ENCODE peak calls at places on chromosome 22, in four cellular contexts. Z is upper lobe of left lung, M is IMR-90, I is WTC11. K is an unnamed sample.
A peak's percentile ranks its signal among the peaks of the same experiment; 100 is the strongest.

GRCh38 chr22:49936973-49937757 is 18.7 kb downstream of the CRELD2 start:
- DNase-seq in Z (no peak), M (no peak), I (no peak), K (no peak)

GRCh38 chr22:24876700-24877099 is 69.8 kb downstream of the LHFPL7 start:
- DNase-seq in Z (no peak), M (no peak), I (no peak), K (no peak)

GRCh38 chr22:24961217-24961844 is 8.8 kb downstream of the KIAA1671 start:
- DNase-seq in Z (no peak), M (no peak), I (no peak), K (no peak)

GRCh38 chr22:37310815-37311595 is 28.7 kb downstream of the CYTH4 start:
- DNase-seq in Z (peak; percentile 76), M (no peak), I (no peak), K (no peak)

GRCh38 chr22:33213383-33214075 is 155.3 kb upstream of the SYN3 start:
- DNase-seq in Z (no peak), M (no peak), I (no peak), K (no peak)

GRCh38 chr22:47192651-47193437 is 430.4 kb downstream of the TBC1D22A start:
- DNase-seq in Z (peak; percentile 21), M (no peak), I (peak; percentile 47), K (no peak)

GRCh38 chr22:27336151-27337090 is 465.1 kb downstream of the MN1 start:
- DNase-seq in Z (no peak), M (no peak), I (no peak), K (no peak)

GRCh38 chr22:32080904-32081303 is 37.8 kb downstream of the SLC5A1 start:
- DNase-seq in Z (no peak), M (peak; percentile 47), I (peak; percentile 27), K (no peak)

GRCh38 chr22:16915711-16916110 is 90.5 kb upstream of the XKR3 start:
- DNase-seq in Z (no peak), M (no peak), I (no peak), K (no peak)

GRCh38 chr22:33746501-33746928 is 173.8 kb downstream of the LARGE1 start:
- DNase-seq in Z (peak; percentile 44), M (no peak), I (no peak), K (no peak)

GRCh38 chr22:19565921-19566598 is 41.9 kb upstream of the CLDN5 start:
- DNase-seq in Z (no peak), M (no peak), I (no peak), K (no peak)

GRCh38 chr22:48587236-48587865 is 1240.3 kb downstream of the BRD1 start:
- DNase-seq in Z (no peak), M (no peak), I (no peak), K (no peak)

GRCh38 chr22:24046024-24046423 is 34.9 kb downstream of the CABIN1 start:
- DNase-seq in Z (no peak), M (no peak), I (no peak), K (no peak)

GRCh38 chr22:46547883-46548244 is 10.4 kb upstream of the CELSR1 start:
- DNase-seq in Z (peak; percentile 83), M (peak; percentile 92), I (no peak), K (no peak)

GRCh38 chr22:23216331-23217170 is 36.2 kb downstream of the BCR start:
- DNase-seq in Z (no peak), M (no peak), I (no peak), K (no peak)

GRCh38 chr22:22422629-22423112 is 85.9 kb downstream of the ZNF280B start:
- DNase-seq in Z (peak; percentile 41), M (peak; percentile 48), I (peak; percentile 82), K (peak; percentile 78)

GRCh38 chr22:19779685-19780268 is 19.2 kb downstream of the TBX1 start:
- DNase-seq in Z (no peak), M (peak; percentile 19), I (peak; percentile 21), K (no peak)

GRCh38 chr22:17562906-17563870 is at the start of gene SLC25A18:
- DNase-seq in Z (peak; percentile 39), M (no peak), I (no peak), K (no peak)

GRCh38 chr22:22074634-22075381 is 92.2 kb upstream of the TOP3B start:
- DNase-seq in Z (no peak), M (no peak), I (no peak), K (no peak)

GRCh38 chr22:45329536-45329936 is 19.8 kb downstream of the FAM118A start:
- DNase-seq in Z (no peak), M (no peak), I (no peak), K (no peak)

GRCh38 chr22:46171940-46172339 is 21.6 kb downstream of the PPARA start:
- DNase-seq in Z (no peak), M (peak; percentile 74), I (no peak), K (no peak)

GRCh38 chr22:46801331-46801811 is 38.9 kb downstream of the TBC1D22A start:
- DNase-seq in Z (peak; percentile 64), M (no peak), I (no peak), K (no peak)

GRCh38 chr22:24270556-24271405 is at the start of gene SPECC1L:
- DNase-seq in Z (peak; percentile 93), M (peak; percentile 91), I (peak; percentile 93), K (peak; percentile 91)

GRCh38 chr22:26053737-26054316 is 115.4 kb upstream of the SEZ6L start:
- DNase-seq in Z (no peak), M (no peak), I (no peak), K (no peak)

GRCh38 chr22:44329179-44329796 is 16.5 kb upstream of the SHISAL1 start:
- DNase-seq in Z (peak; percentile 34), M (peak; percentile 27), I (no peak), K (no peak)

GRCh38 chr22:26188341-26188740 is 19.1 kb downstream of the SEZ6L start:
- DNase-seq in Z (no peak), M (no peak), I (no peak), K (no peak)

GRCh38 chr22:47382164-47382890 is 619.9 kb downstream of the TBC1D22A start:
- DNase-seq in Z (peak; percentile 12), M (no peak), I (no peak), K (no peak)

GRCh38 chr22:19808873-19809478 is 45.7 kb downstream of the GNB1L start:
- DNase-seq in Z (no peak), M (no peak), I (peak; percentile 2), K (no peak)

GRCh38 chr22:50604256-50604580 is 3.6 kb downstream of the MAPK8IP2 start:
- DNase-seq in Z (no peak), M (no peak), I (no peak), K (no peak)

GRCh38 chr22:20239063-20239950 is 28.8 kb downstream of the RTN4R start:
- DNase-seq in Z (no peak), M (peak; percentile 17), I (no peak), K (no peak)

GRCh38 chr22:22344430-22344829 is 99.8 kb downstream of the VPREB1 start:
- DNase-seq in Z (no peak), M (no peak), I (no peak), K (no peak)

GRCh38 chr22:43925433-43926348 is 2.1 kb downstream of the PNPLA3 start:
- DNase-seq in Z (no peak), M (no peak), I (peak; percentile 30), K (no peak)

GRCh38 chr22:49768961-49769690 is 58.5 kb downstream of the BRD1 start:
- DNase-seq in Z (no peak), M (peak; percentile 61), I (peak; percentile 10), K (no peak)

GRCh38 chr22:26718905-26719304 is 61.5 kb downstream of the MIAT start:
- DNase-seq in Z (no peak), M (peak; percentile 91), I (no peak), K (no peak)

GRCh38 chr22:19494676-19495173 is 15.0 kb downstream of the CDC45 start:
- DNase-seq in Z (no peak), M (no peak), I (no peak), K (no peak)

GRCh38 chr22:35683560-35683959 is 34.1 kb upstream of the APOL5 start:
- DNase-seq in Z (no peak), M (no peak), I (no peak), K (no peak)

GRCh38 chr22:35686298-35686697 is 31.4 kb upstream of the APOL5 start:
- DNase-seq in Z (no peak), M (no peak), I (no peak), K (no peak)

GRCh38 chr22:35685731-35686130 is 31.9 kb upstream of the APOL5 start:
- DNase-seq in Z (no peak), M (peak; percentile 50), I (no peak), K (no peak)

GRCh38 chr22:35684270-35684700 is 33.4 kb upstream of the APOL5 start:
- DNase-seq in Z (no peak), M (peak; percentile 38), I (peak; percentile 39), K (no peak)

GRCh38 chr22:35684732-35685131 is 32.9 kb upstream of the APOL5 start:
- DNase-seq in Z (no peak), M (no peak), I (no peak), K (no peak)
- TF ChIP-seq CTCF in Z (no peak), M (no peak), I (no peak), K (no peak)

GRCh38 chr22:41285820-41286638 is at the start of gene RANGAP1:
- DNase-seq in Z (peak; percentile 99), M (peak; percentile 98), I (peak; percentile 99), K (peak; percentile 95)
- TF ChIP-seq CTCF in Z (peak; percentile 69), M (peak; percentile 25), I (no peak), K (peak; percentile 30)

GRCh38 chr22:35739642-35740041 is 22.0 kb downstream of the APOL5 start:
- DNase-seq in Z (no peak), M (no peak), I (no peak), K (no peak)
- TF ChIP-seq CTCF in Z (peak; percentile 24), M (peak; percentile 20), I (no peak), K (peak; percentile 32)

GRCh38 chr22:30640361-30640760 is 4.8 kb downstream of the SLC35E4 start:
- DNase-seq in Z (no peak), M (no peak), I (no peak), K (no peak)

GRCh38 chr22:30637701-30638114 is 2.1 kb downstream of the SLC35E4 start:
- DNase-seq in Z (no peak), M (no peak), I (no peak), K (no peak)

GRCh38 chr22:30634477-30635233 is 926 bp upstream of the SLC35E4 start:
- DNase-seq in Z (peak; percentile 90), M (peak; percentile 89), I (peak; percentile 92), K (peak; percentile 92)

GRCh38 chr22:30636226-30637077 is 871 bp downstream of the SLC35E4 start:
- DNase-seq in Z (peak; percentile 23), M (no peak), I (peak; percentile 25), K (no peak)

DNA sequence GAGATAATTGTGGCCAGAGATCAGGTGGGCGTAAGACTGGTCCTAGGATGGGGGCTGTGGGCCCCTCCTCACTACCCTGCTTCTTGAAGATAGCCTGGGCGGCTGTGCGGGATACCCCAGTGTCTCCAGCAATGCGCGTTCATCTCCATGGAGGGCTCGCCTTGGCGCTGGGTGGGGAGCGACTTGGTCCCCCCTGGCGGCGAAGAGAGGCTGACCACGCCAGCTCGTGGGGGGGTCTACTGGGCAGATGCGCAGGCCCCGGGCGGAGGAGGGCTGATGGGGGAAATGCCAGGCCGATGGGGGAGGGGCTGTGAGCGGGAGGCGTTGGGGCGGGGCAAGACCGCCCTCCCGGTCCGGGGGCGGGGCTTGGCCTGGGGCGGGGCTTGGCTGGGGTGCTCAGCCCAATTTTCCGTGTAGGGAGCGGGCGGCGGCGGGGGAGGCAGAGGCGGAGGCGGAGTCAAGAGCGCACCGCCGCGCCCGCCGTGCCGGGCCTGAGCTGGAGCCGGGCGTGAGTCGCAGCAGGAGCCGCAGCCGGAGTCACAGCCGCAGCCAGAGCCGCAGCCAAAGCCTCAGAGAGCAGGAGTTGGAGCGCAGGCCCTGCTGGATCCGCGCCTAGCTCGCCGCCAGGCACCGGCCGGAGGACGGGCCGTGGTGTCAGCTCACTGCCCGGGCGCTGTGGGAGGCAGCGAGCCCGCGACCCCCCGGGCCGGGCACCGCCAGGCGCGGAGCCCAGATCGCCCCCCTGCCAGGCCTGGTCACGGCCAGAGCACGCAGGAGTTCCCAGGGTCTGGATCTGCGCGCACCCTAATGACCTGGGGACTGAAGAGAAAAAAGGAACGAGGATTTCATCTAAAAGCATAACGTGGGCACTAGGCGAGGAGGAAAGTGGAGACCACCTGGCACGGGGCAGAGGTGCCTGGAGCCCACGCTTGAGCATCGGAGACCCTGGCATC is at the start of gene SLC35E4:
- DNase-seq in Z (peak; percentile 94), M (peak; percentile 86), I (peak; percentile 94), K (peak; percentile 95)
- TF ChIP-seq CTCF in Z (peak; percentile 59), M (peak; percentile 45), I (no peak), K (no peak)